ENCODE peak calls at places on chromosomes 16 and 17, in seven cellular contexts. P is A673; C is astrocyte of the cerebellum; X is cardiac fibroblast; N is GM20000; H is tibial nerve; Q is activated CD8-positive, alpha-beta T cell treated with anti-CD3 and anti-CD28 coated beads for 36 hours. F is an unnamed sample.

GRCh38 chr17:48791128-48792032 is 25.6 kb downstream of the TTLL6 start:
- DNase-seq in P (peak; percentile 94), N (peak; percentile 63), C (peak; percentile 64), Q (peak; percentile 53), H (peak; percentile 87), X (peak; percentile 87), F (peak; percentile 65)

GRCh38 chr17:81845361-81845760 is 10.5 kb upstream of the PPP1R27 start:
- DNase-seq in C (no peak), N (no peak), Q (no peak), P (no peak), H (no peak), X (no peak), F (no peak)

GRCh38 chr17:58693208-58693607 is 806 bp downstream of the RAD51C start:
- DNase-seq in Q (no peak), C (no peak), P (no peak), X (peak; percentile 12), H (no peak), N (no peak), F (no peak)

GRCh38 chr17:49951362-49952080 is 17.5 kb upstream of the DLX4 start:
- DNase-seq in H (no peak), C (no peak), P (no peak), Q (no peak), N (no peak), X (no peak), F (no peak)

GRCh38 chr16:82917886-82918595 is 291.3 kb downstream of the CDH13 start:
- DNase-seq in P (no peak), Q (no peak), H (no peak), C (no peak), N (no peak), X (no peak), F (no peak)

GRCh38 chr17:32142857-32143524 is 689 bp downstream of the RHOT1 start:
- DNase-seq in P (peak; percentile 1), N (peak; percentile 39), Q (peak; percentile 40), H (peak; percentile 40), C (peak; percentile 18), X (peak; percentile 66), F (peak; percentile 35)

GRCh38 chr17:68809148-68809547 is 146.0 kb downstream of the ABCA8 start:
- DNase-seq in Q (no peak), H (no peak), X (no peak), P (no peak), N (no peak), C (no peak), F (no peak)

GRCh38 chr16:79607587-79607986 is 7.0 kb upstream of the MAF start:
- DNase-seq in H (no peak), Q (no peak), C (peak; percentile 55), P (no peak), X (peak; percentile 65), N (no peak), F (no peak)

GRCh38 chr17:280901-281300 is 71.7 kb downstream of the RPH3AL start:
- DNase-seq in H (no peak), N (no peak), C (no peak), X (no peak), P (no peak), Q (no peak), F (no peak)

GRCh38 chr16:22816475-22816874 is 2.5 kb downstream of the HS3ST2 start:
- DNase-seq in P (no peak), H (no peak), N (no peak), C (no peak), Q (no peak), X (no peak), F (no peak)

GRCh38 chr16:69306031-69306430 is 5.1 kb upstream of the VPS4A start:
- DNase-seq in X (no peak), Q (no peak), P (no peak), N (no peak), H (no peak), C (no peak), F (no peak)

GRCh38 chr17:47095268-47095667 is 93.8 kb downstream of the CDC27 start:
- DNase-seq in X (peak; percentile 8), P (no peak), H (no peak), Q (no peak), N (no peak), C (no peak), F (no peak)

GRCh38 chr16:56370836-56371235 is 54.5 kb downstream of the AMFR start:
- DNase-seq in P (no peak), N (no peak), Q (no peak), H (no peak), C (no peak), X (peak; percentile 33), F (no peak)

GRCh38 chr17:30336369-30337171 is 2.7 kb upstream of the TMIGD1 start:
- DNase-seq in P (peak; percentile 73), Q (peak; percentile 70), C (no peak), H (no peak), N (peak; percentile 49), X (peak; percentile 81), F (peak; percentile 30)

GRCh38 chr16:85199069-85199725 is 86.9 kb upstream of the CIBAR2 start:
- DNase-seq in X (no peak), N (no peak), H (no peak), P (no peak), C (no peak), Q (no peak), F (no peak)

GRCh38 chr16:78763821-78764440 is 664.5 kb downstream of the WWOX start:
- DNase-seq in H (no peak), P (no peak), N (no peak), C (no peak), Q (no peak), X (no peak), F (no peak)

GRCh38 chr16:14199624-14200023 is 128.5 kb downstream of the MRTFB start:
- DNase-seq in X (peak; percentile 49), H (no peak), Q (no peak), N (no peak), C (peak; percentile 51), P (no peak), F (no peak)

GRCh38 chr17:66349549-66350245 is 47.3 kb downstream of the PRKCA start:
- DNase-seq in X (no peak), P (no peak), N (no peak), H (no peak), C (no peak), Q (no peak), F (no peak)

GRCh38 chr17:9409026-9409425 is 166.6 kb downstream of the STX8 start:
- DNase-seq in H (no peak), Q (no peak), P (no peak), C (no peak), N (no peak), X (no peak), F (no peak)

GRCh38 chr17:64596988-64597387 is 65.1 kb downstream of the SMURF2 start:
- DNase-seq in P (no peak), H (no peak), C (no peak), X (no peak), Q (no peak), N (no peak), F (no peak)

GRCh38 chr17:64146418-64147109 is 16.6 kb upstream of the ERN1 start:
- DNase-seq in Q (peak; percentile 58), N (peak; percentile 27), P (peak; percentile 62), C (peak; percentile 20), X (peak; percentile 73), H (peak; percentile 64), F (peak; percentile 29)

GRCh38 chr17:74203439-74204240 is at the start of gene RPL38:
- DNase-seq in N (peak; percentile 94), H (peak; percentile 99), C (peak; percentile 97), X (peak; percentile 99), Q (peak; percentile 98), P (peak; percentile 97), F (peak; percentile 96)

GRCh38 chr17:71866095-71866494 is 254.7 kb upstream of the SOX9 start:
- DNase-seq in C (no peak), Q (no peak), X (no peak), N (no peak), H (no peak), P (no peak), F (no peak)

GRCh38 chr17:66347661-66348604 is 45.5 kb downstream of the PRKCA start:
- DNase-seq in N (no peak), C (peak; percentile 19), X (peak; percentile 76), Q (peak; percentile 36), H (no peak), P (peak; percentile 54), F (no peak)

DNA sequence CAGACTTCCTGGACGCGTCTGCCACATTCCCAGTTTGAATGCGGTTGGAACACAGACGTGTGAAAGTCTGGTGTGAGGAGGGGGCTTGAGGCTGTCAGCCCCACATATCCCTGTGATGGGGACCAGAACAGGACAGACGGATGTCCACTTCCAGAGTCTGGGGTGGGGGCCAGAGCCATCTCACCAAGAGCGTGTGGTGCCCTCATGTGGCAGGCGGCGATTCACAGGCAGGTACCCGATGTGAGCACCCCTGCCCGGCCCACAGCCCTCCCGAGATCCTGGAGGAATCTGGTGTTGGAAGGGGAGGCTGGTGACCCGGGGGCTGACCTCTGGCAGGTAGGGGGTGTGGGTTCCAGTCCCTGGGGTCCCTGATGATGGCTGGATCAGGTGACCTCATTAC is 51.5 kb downstream of the ENGASE start:
- DNase-seq in H (no peak), P (no peak), C (no peak), Q (no peak), N (no peak), X (no peak), F (no peak)
- TF ChIP-seq CTCF in H (no peak), P (peak; percentile 30), C (no peak), Q (no peak), N (no peak), X (peak; percentile 11), F (no peak)

GRCh38 chr17:67785122-67785477 is 40.2 kb upstream of the BPTF start:
- DNase-seq in N (no peak), H (no peak), Q (no peak), C (no peak), X (no peak), P (no peak), F (no peak)

GRCh38 chr17:67784364-67785121 is 40.8 kb upstream of the BPTF start:
- DNase-seq in H (no peak), Q (no peak), P (no peak), N (no peak), C (no peak), X (no peak), F (peak; percentile 28)

DNA sequence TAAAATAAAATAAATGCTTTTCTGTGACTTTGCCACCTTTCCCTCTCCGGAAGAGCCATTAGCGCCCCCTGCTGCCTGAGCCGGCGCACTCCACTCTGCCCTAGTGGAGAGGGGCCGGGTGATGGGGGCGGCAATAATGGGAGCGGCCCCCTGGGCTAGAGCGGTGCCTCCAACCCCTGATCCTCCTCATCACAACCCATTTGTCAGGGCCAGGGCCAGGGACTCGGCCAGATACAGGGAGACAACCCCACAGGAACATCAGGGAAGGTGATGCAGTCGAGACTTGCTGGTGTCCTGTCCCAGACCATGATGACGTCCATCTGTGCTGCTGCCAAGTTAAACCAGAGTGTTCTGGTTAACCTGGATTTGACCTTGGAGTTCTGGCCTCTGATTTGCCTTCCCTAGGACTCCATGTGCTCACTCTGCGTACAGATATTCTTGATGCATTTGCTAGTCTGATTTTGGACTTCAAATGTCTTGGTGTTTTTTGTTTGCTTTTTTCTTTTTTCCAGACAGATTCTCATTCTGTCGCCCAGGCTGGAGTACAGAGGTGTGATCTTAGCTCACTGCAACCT is 46.1 kb upstream of the BPTF start:
- DNase-seq in C (peak; percentile 42), Q (peak; percentile 30), H (peak; percentile 61), X (peak; percentile 85), N (peak; percentile 42), P (peak; percentile 60), F (peak; percentile 55)
- TF ChIP-seq CTCF in C (peak; percentile 56), Q (peak; percentile 82), H (no peak), X (peak; percentile 76), N (peak; percentile 52), P (peak; percentile 76), F (peak; percentile 85)

GRCh38 chr16:24800586-24800985 is 45.2 kb upstream of the SLC5A11 start:
- DNase-seq in P (peak; percentile 17), Q (no peak), N (no peak), X (peak; percentile 51), H (no peak), C (no peak), F (no peak)
- TF ChIP-seq CTCF in P (peak; percentile 25), Q (no peak), N (no peak), X (peak; percentile 43), H (no peak), C (peak; percentile 28), F (no peak)

GRCh38 chr17:42112552-42113176 is at the start of gene DHX58:
- DNase-seq in N (peak; percentile 93), X (peak; percentile 84), H (peak; percentile 76), P (peak; percentile 76), Q (peak; percentile 89), C (peak; percentile 22), F (peak; percentile 95)
- TF ChIP-seq CTCF in N (no peak), X (no peak), H (no peak), P (no peak), Q (no peak), C (no peak), F (no peak)